ENCODE peak calls at places on chromosomes 16 and 17, in six cellular contexts. One of them, this sample, is unnamed.

GRCh38 chr17:27264068-27264812 is 29.7 kb upstream of the WSB1 start:
- DNase-seq in COR-L47: no peak
- DNase-seq in mammary epithelial cell: no peak
- DNase-seq in NCI-H1092 treated with DMSO at 0.1 percent for 48 hours: no peak
- DNase-seq in skeletal muscle cell: no peak
- DNase-seq in Calu3: peak
- DNase-seq in this sample: no peak

GRCh38 chr17:82536220-82537201 is 17.0 kb downstream of the FOXK2 start:
- DNase-seq in skeletal muscle cell: peak
- DNase-seq in mammary epithelial cell: peak
- DNase-seq in COR-L47: no peak
- DNase-seq in NCI-H1092 treated with DMSO at 0.1 percent for 48 hours: no peak
- DNase-seq in Calu3: no peak
- DNase-seq in this sample: no peak

GRCh38 chr17:7852919-7853692 is 1.8 kb upstream of the TMEM88 start:
- DNase-seq in Calu3: no peak
- DNase-seq in NCI-H1092 treated with DMSO at 0.1 percent for 48 hours: no peak
- DNase-seq in mammary epithelial cell: no peak
- DNase-seq in skeletal muscle cell: no peak
- DNase-seq in COR-L47: no peak
- DNase-seq in this sample: no peak

GRCh38 chr17:72982680-72983079 is 109.8 kb downstream of the SLC39A11 start:
- DNase-seq in NCI-H1092 treated with DMSO at 0.1 percent for 48 hours: no peak
- DNase-seq in mammary epithelial cell: no peak
- DNase-seq in COR-L47: no peak
- DNase-seq in skeletal muscle cell: no peak
- DNase-seq in Calu3: peak
- DNase-seq in this sample: no peak

GRCh38 chr17:75553553-75554110 is 28.1 kb downstream of the LLGL2 start:
- DNase-seq in mammary epithelial cell: no peak
- DNase-seq in NCI-H1092 treated with DMSO at 0.1 percent for 48 hours: no peak
- DNase-seq in Calu3: no peak
- DNase-seq in skeletal muscle cell: no peak
- DNase-seq in COR-L47: no peak
- DNase-seq in this sample: no peak

GRCh38 chr16:84979516-84979915 is 31.8 kb downstream of the ZDHHC7 start:
- DNase-seq in COR-L47: no peak
- DNase-seq in mammary epithelial cell: peak
- DNase-seq in Calu3: no peak
- DNase-seq in NCI-H1092 treated with DMSO at 0.1 percent for 48 hours: no peak
- DNase-seq in skeletal muscle cell: no peak
- DNase-seq in this sample: no peak

GRCh38 chr17:32759476-32759875 is 117.4 kb downstream of the MYO1D start:
- DNase-seq in Calu3: no peak
- DNase-seq in NCI-H1092 treated with DMSO at 0.1 percent for 48 hours: no peak
- DNase-seq in mammary epithelial cell: no peak
- DNase-seq in COR-L47: no peak
- DNase-seq in skeletal muscle cell: no peak
- DNase-seq in this sample: no peak

GRCh38 chr16:89330177-89330856 is 112.8 kb downstream of the ZNF778 start:
- DNase-seq in COR-L47: peak
- DNase-seq in Calu3: peak
- DNase-seq in mammary epithelial cell: peak
- DNase-seq in skeletal muscle cell: no peak
- DNase-seq in NCI-H1092 treated with DMSO at 0.1 percent for 48 hours: no peak
- DNase-seq in this sample: peak

GRCh38 chr17:2874211-2874686 is 78.0 kb downstream of the RAP1GAP2 start:
- DNase-seq in skeletal muscle cell: no peak
- DNase-seq in NCI-H1092 treated with DMSO at 0.1 percent for 48 hours: no peak
- DNase-seq in Calu3: no peak
- DNase-seq in mammary epithelial cell: no peak
- DNase-seq in COR-L47: no peak
- DNase-seq in this sample: no peak

GRCh38 chr17:58329035-58329807 is 626 bp upstream of the TSPOAP1 start:
- DNase-seq in NCI-H1092 treated with DMSO at 0.1 percent for 48 hours: no peak
- DNase-seq in COR-L47: peak
- DNase-seq in skeletal muscle cell: no peak
- DNase-seq in mammary epithelial cell: no peak
- DNase-seq in Calu3: no peak
- DNase-seq in this sample: no peak

This sample was measured in NCI-H2171.